ENCODE peak calls at places on chromosomes 13 and 19, in seven cellular contexts. X is HFF-Myc, V is lower leg skin, F is kidney, U is HFFc6, D is non-pigmented ciliary epithelial cell, L is HS-5. K is an unnamed sample.

GRCh38 chr19:33788676-33789075 is 8.0 kb upstream of the KCTD15 start:
- DNase-seq in X (no peak), U (no peak), L (no peak), V (no peak), F (no peak), D (no peak), K (no peak)

GRCh38 chr13:61002686-61003085 is 413.0 kb downstream of the PCDH20 start:
- DNase-seq in D (no peak), U (no peak), X (no peak), V (no peak), L (no peak), F (no peak), K (no peak)

GRCh38 chr13:51467730-51468129 is 14.9 kb upstream of the INTS6 start:
- DNase-seq in V (no peak), L (no peak), U (no peak), X (no peak), F (no peak), D (no peak), K (no peak)

GRCh38 chr13:102724923-102725322 is 30.1 kb upstream of the METTL21C start:
- DNase-seq in D (no peak), U (peak), V (no peak), L (no peak), X (no peak), F (no peak), K (no peak)

GRCh38 chr13:96229356-96229755 is 139.4 kb downstream of the HS6ST3 start:
- DNase-seq in D (no peak), X (no peak), V (no peak), U (no peak), F (no peak), L (no peak), K (peak)

GRCh38 chr13:35784286-35784951 is 307.9 kb upstream of the MAB21L1 start:
- DNase-seq in X (no peak), F (no peak), V (no peak), L (no peak), U (no peak), D (no peak), K (no peak)

GRCh38 chr19:44648536-44649370 is 5.0 kb downstream of the PVR start:
- DNase-seq in D (no peak), F (no peak), L (no peak), V (no peak), X (no peak), U (peak), K (peak)

GRCh38 chr13:44936246-44936645 is 53.0 kb downstream of the NUFIP1 start:
- DNase-seq in D (no peak), V (no peak), L (no peak), U (no peak), X (no peak), F (no peak), K (no peak)

GRCh38 chr13:89951341-89951740 is 1396.1 kb upstream of the MIR17HG start:
- DNase-seq in L (no peak), U (no peak), V (no peak), D (no peak), X (no peak), F (no peak), K (no peak)

GRCh38 chr19:6958786-6959185 is 62.4 kb downstream of the MBD3L2B start:
- DNase-seq in V (no peak), F (no peak), L (no peak), X (no peak), U (no peak), D (no peak), K (no peak)

GRCh38 chr13:70568571-70568970 is 460.3 kb upstream of the KLHL1 start:
- DNase-seq in D (peak), X (no peak), F (no peak), L (peak), V (no peak), U (peak), K (peak)

GRCh38 chr13:102402292-102402691 is 444 bp upstream of the FGF14 start:
- DNase-seq in V (no peak), D (no peak), X (no peak), F (peak), U (no peak), L (no peak), K (peak)

GRCh38 chr19:47820410-47820809 is 1.3 kb upstream of the CRX start:
- DNase-seq in F (no peak), V (no peak), L (no peak), D (no peak), U (no peak), X (no peak), K (no peak)

GRCh38 chr13:25886438-25887214 is 165.2 kb downstream of the SHISA2 start:
- DNase-seq in F (no peak), V (no peak), L (peak), D (peak), U (no peak), X (no peak), K (peak)

GRCh38 chr13:91399189-91400093 is 1.0 kb downstream of the GPC5 start:
- DNase-seq in D (no peak), X (no peak), L (no peak), F (peak), U (no peak), V (no peak), K (no peak)

GRCh38 chr13:20127563-20128458 is 33.0 kb downstream of the GJA3 start:
- DNase-seq in U (peak), X (no peak), V (peak), D (no peak), L (no peak), F (peak), K (peak)

GRCh38 chr19:34837262-34837661 is 64.2 kb upstream of the ZNF599 start:
- DNase-seq in V (no peak), L (no peak), F (no peak), U (no peak), D (no peak), X (no peak), K (no peak)

GRCh38 chr13:104382941-104383340 is 1316.7 kb upstream of the SLC10A2 start:
- DNase-seq in D (no peak), X (no peak), V (no peak), U (no peak), L (no peak), F (no peak), K (peak)

GRCh38 chr13:90105881-90106496 is 1241.5 kb upstream of the MIR17HG start:
- DNase-seq in V (no peak), F (no peak), D (peak), X (no peak), L (no peak), U (no peak), K (peak)

GRCh38 chr13:82116422-82116989 is 1765.8 kb downstream of the SLITRK1 start:
- DNase-seq in F (no peak), D (no peak), L (no peak), U (no peak), V (no peak), X (no peak), K (no peak)

GRCh38 chr13:114061047-114061446 is 71.4 kb downstream of the RASA3 start:
- DNase-seq in X (no peak), F (no peak), D (no peak), V (no peak), U (no peak), L (no peak), K (no peak)

GRCh38 chr13:25380741-25381324 is 9.1 kb downstream of the ATP8A2 start:
- DNase-seq in D (no peak), V (no peak), U (no peak), F (no peak), X (no peak), L (no peak), K (no peak)

GRCh38 chr19:2711175-2711936 is 8.9 kb upstream of the GNG7 start:
- DNase-seq in D (peak), L (no peak), V (no peak), X (no peak), F (no peak), U (peak), K (peak)

GRCh38 chr13:80131204-80131603 is 209.7 kb downstream of the SPRY2 start:
- DNase-seq in D (no peak), L (no peak), X (no peak), F (peak), V (peak), U (peak), K (peak)

GRCh38 chr13:51479199-51479523 is 26.3 kb upstream of the INTS6 start:
- DNase-seq in V (no peak), X (no peak), D (no peak), F (no peak), U (peak), L (no peak), K (peak)

GRCh38 chr19:814108-815078 is 7.4 kb downstream of the PLPPR3 start:
- DNase-seq in D (no peak), X (no peak), F (peak), V (no peak), U (no peak), L (no peak), K (no peak)

GRCh38 chr13:26228080-26228479 is 6.0 kb upstream of the RNF6 start:
- DNase-seq in F (no peak), L (no peak), U (no peak), X (no peak), D (no peak), V (no peak), K (no peak)

K was measured in mesenchymal stem cell.